ENCODE peak calls at places on chromosomes 3 and 15, in ten cellular contexts. T, Z, Y, F, R, X, N, P, Q and W are unnamed samples.

GRCh38 chr15:43509002-43509922 is 8.1 kb upstream of the MAP1A start:
- DNase-seq in T (peak; percentile 68), Z (no peak), Y (peak; percentile 80), F (no peak), R (peak; percentile 59), X (peak; percentile 51), N (peak; percentile 57), P (peak; percentile 42), Q (peak; percentile 47), W (no peak)

GRCh38 chr3:134754768-134755559 is 40.1 kb upstream of the EPHB1 start:
- DNase-seq in T (no peak), Z (peak; percentile 40), Y (peak; percentile 61), F (peak; percentile 61), R (no peak), X (no peak), N (no peak), P (peak; percentile 44), Q (peak; percentile 48), W (peak; percentile 72)

GRCh38 chr15:28017423-28017924 is 81.6 kb downstream of the OCA2 start:
- DNase-seq in T (peak; percentile 56), Z (no peak), Y (no peak), F (peak; percentile 16), R (no peak), X (no peak), N (no peak), P (no peak), Q (peak; percentile 52), W (peak; percentile 89)

GRCh38 chr3:66138336-66139234 is 82.2 kb upstream of the SLC25A26 start:
- DNase-seq in T (peak; percentile 69), Z (peak; percentile 49), Y (peak; percentile 81), F (peak; percentile 68), R (no peak), X (peak; percentile 22), N (peak; percentile 39), P (peak; percentile 26), Q (peak; percentile 72), W (no peak)

GRCh38 chr3:12420393-12420792 is 63.9 kb upstream of the TSEN2 start:
- DNase-seq in T (no peak), Z (no peak), Y (peak; percentile 33), F (no peak), R (no peak), X (no peak), N (no peak), P (no peak), Q (no peak), W (no peak)

GRCh38 chr3:129940086-129940485 is 34.4 kb upstream of the TRH start:
- DNase-seq in T (no peak), Z (peak; percentile 21), Y (no peak), F (no peak), R (no peak), X (no peak), N (no peak), P (no peak), Q (no peak), W (no peak)

GRCh38 chr3:20043398-20043797 is 3.2 kb downstream of the KAT2B start:
- DNase-seq in T (peak; percentile 89), Z (no peak), Y (peak; percentile 75), F (no peak), R (peak; percentile 94), X (peak; percentile 61), N (peak; percentile 76), P (peak; percentile 78), Q (no peak), W (no peak)

GRCh38 chr3:70871909-70872656 is 559.6 kb upstream of the MDFIC2 start:
- DNase-seq in T (no peak), Z (peak; percentile 20), Y (peak; percentile 95), F (peak; percentile 35), R (no peak), X (no peak), N (no peak), P (no peak), Q (no peak), W (no peak)

GRCh38 chr15:34366271-34367043 is 539 bp downstream of the LPCAT4 start:
- DNase-seq in T (peak; percentile 76), Z (peak; percentile 74), Y (peak; percentile 48), F (peak; percentile 84), R (no peak), X (peak; percentile 63), N (peak; percentile 82), P (peak; percentile 56), Q (peak; percentile 80), W (no peak)

GRCh38 chr15:34364041-34364440 is 3.0 kb downstream of the LPCAT4 start:
- DNase-seq in T (no peak), Z (no peak), Y (no peak), F (no peak), R (no peak), X (no peak), N (no peak), P (no peak), Q (no peak), W (no peak)

GRCh38 chr15:34365836-34366235 is 1.2 kb downstream of the LPCAT4 start:
- DNase-seq in T (no peak), Z (no peak), Y (peak; percentile 5), F (no peak), R (no peak), X (no peak), N (no peak), P (no peak), Q (no peak), W (no peak)

GRCh38 chr15:34367128-34368081 is at the start of gene LPCAT4:
- DNase-seq in T (peak; percentile 92), Z (peak; percentile 87), Y (peak; percentile 82), F (peak; percentile 90), R (peak; percentile 94), X (peak; percentile 86), N (peak; percentile 90), P (peak; percentile 87), Q (peak; percentile 98), W (no peak)

DNA sequence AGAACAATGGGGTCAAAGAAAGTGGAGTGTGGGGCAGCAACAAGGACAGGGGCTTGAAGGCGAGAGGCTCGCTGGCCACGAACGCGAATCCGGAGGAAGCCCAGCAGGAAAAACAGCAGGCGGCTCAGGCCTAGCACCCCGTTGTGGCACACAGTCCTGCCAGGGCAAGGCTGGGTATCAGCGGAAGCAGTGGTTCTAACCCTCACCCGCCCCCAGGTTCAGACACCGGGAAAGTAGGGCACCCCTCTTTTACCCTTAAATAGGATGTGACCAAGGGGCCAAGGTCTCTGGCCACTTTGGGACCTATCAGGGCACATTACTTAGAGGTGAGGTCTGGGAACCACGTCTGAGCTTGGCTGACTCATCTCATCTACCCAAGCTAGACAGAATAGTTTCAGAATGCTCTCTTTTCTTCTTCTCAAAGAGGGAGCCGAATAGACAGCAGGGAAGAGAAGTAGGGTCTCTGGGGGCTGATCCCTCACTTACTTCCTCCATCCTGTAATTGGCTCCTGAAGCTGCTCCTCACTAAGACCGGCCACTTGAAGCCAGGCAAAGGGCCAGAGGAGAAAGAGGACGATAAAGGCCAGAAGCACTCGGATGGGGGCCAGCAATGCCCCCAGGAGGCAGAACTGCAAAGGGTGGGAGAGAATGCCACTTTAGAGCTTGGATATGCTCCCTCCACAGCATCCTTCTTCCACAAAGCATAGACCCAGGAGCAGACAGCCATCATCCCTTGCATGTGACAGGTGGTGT is 1.7 kb downstream of the LPCAT4 start:
- DNase-seq in T (no peak), Z (no peak), Y (peak; percentile 35), F (no peak), R (no peak), X (no peak), N (no peak), P (no peak), Q (no peak), W (no peak)
- H3K4me3 ChIP-seq in T (peak overlapping the region; percentile 63), Z (no peak overlapping the region), Y (peak overlapping the region; percentile 88), F (peak overlapping the region; percentile 100), R (no peak overlapping the region), X (no peak overlapping the region), N (no peak overlapping the region), P (peak overlapping the region; percentile 98), Q (peak overlapping the region; percentile 74), W (peak overlapping the region; percentile 91)

GRCh38 chr3:53195602-53196574 is 34.9 kb downstream of the PRKCD start:
- DNase-seq in T (no peak), Z (peak; percentile 16), Y (peak; percentile 39), F (peak; percentile 65), R (no peak), X (peak; percentile 44), N (peak; percentile 76), P (peak; percentile 55), Q (peak; percentile 94), W (no peak)

GRCh38 chr3:53198256-53198977 is 37.4 kb downstream of the PRKCD start:
- DNase-seq in T (no peak), Z (no peak), Y (no peak), F (no peak), R (no peak), X (no peak), N (no peak), P (no peak), Q (peak; percentile 17), W (no peak)

GRCh38 chr3:53195066-53195450 is 34.0 kb downstream of the PRKCD start:
- DNase-seq in T (no peak), Z (no peak), Y (no peak), F (no peak), R (no peak), X (no peak), N (no peak), P (no peak), Q (peak; percentile 12), W (no peak)

GRCh38 chr3:53198996-53199395 is 38.0 kb downstream of the PRKCD start:
- DNase-seq in T (no peak), Z (no peak), Y (no peak), F (no peak), R (no peak), X (no peak), N (no peak), P (no peak), Q (no peak), W (no peak)

DNA sequence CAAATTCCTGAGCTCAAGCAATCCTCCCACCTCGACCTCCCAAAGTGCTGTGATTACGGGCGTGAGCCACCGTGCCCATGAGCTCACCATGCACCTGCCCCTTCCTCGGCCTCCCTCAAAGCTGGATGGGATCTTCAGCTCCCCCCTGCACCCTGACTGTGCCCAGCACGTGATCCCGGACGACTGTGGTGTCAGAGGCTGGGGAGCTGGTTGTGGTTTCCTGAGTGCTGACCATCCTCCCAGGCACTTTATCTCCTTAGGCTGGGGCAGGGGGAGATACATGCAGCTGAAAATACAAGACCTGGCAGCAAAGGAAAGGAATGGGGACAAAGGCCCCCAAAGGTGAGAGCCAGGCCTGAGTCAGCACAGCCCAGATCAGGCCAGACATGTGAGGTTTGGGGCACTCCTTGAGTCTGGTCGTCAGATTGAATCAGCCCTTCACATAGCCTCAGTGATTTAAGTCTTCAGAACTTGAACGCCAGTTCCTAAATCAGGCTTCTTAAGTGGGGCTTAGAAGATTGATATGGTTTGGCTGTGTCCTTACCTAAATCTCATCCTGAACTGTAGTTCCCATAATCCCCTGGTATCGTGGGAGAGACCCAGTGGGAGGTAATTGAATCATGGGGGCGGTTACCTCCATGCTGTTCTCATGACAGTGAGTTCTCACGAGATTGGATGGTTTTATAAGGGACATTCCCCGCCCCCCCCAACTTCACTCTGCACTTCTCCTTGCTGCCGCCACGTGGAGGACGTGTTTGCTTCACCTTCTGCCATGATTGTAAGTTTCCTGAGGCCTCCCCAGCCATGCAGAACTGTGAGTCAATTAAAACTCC is 35.8 kb downstream of the PRKCD start:
- DNase-seq in T (no peak), Z (no peak), Y (peak; percentile 49), F (peak; percentile 33), R (no peak), X (no peak), N (no peak), P (no peak), Q (peak; percentile 20), W (no peak)
- H3K4me3 ChIP-seq in T (no peak overlapping the region), Z (no peak overlapping the region), Y (no peak overlapping the region), F (no peak overlapping the region), R (no peak overlapping the region), X (no peak overlapping the region), N (no peak overlapping the region), P (no peak overlapping the region), Q (no peak overlapping the region), W (no peak overlapping the region)

GRCh38 chr3:32105291-32106131 is 909 bp upstream of the GPD1L start:
- DNase-seq in T (no peak), Z (peak; percentile 45), Y (peak; percentile 48), F (peak; percentile 91), R (no peak), X (no peak), N (no peak), P (no peak), Q (no peak), W (no peak)
- H3K4me3 ChIP-seq in T (peak overlapping the region; percentile 81), Z (no peak overlapping the region), Y (no peak overlapping the region), F (no peak overlapping the region), R (no peak overlapping the region), X (peak overlapping the region; percentile 76), N (peak overlapping the region; percentile 91), P (peak overlapping the region; percentile 89), Q (no peak overlapping the region), W (peak overlapping the region; percentile 83)

GRCh38 chr15:91263632-91264477 is 163.8 kb downstream of the SV2B start:
- DNase-seq in T (peak; percentile 93), Z (peak; percentile 52), Y (peak; percentile 64), F (no peak), R (peak; percentile 93), X (peak; percentile 70), N (no peak), P (peak; percentile 76), Q (no peak), W (peak; percentile 96)
- H3K4me3 ChIP-seq in T (peak overlapping the region; percentile 43), Z (no peak overlapping the region), Y (peak overlapping the region; percentile 13), F (no peak overlapping the region), R (peak overlapping the region; percentile 0), X (peak overlapping the region; percentile 13), N (no peak overlapping the region), P (peak overlapping the region; percentile 66), Q (no peak overlapping the region), W (no peak overlapping the region)